ENCODE peak calls at places on chromosomes 13 and 19, in four cellular contexts. R is neuronal stem cell, C is mesendoderm, H is IMR-90. P is an unnamed sample.

GRCh38 chr19:46821512-46822359 is 28.9 kb downstream of the AP2S1 start:
- DNase-seq in R (no peak), C (no peak), H (no peak), P (peak; percentile 41)

GRCh38 chr13:26707122-26708006 is 53.2 kb downstream of the GPR12 start:
- DNase-seq in R (peak; percentile 48), C (peak; percentile 82), H (peak; percentile 58), P (peak; percentile 78)

GRCh38 chr13:47628666-47629065 is 372.4 kb downstream of the SUCLA2 start:
- DNase-seq in R (no peak), C (no peak), H (peak; percentile 21), P (no peak)

GRCh38 chr19:44260695-44261446 is 1.2 kb downstream of the ZNF233 start:
- DNase-seq in R (no peak), C (no peak), H (no peak), P (no peak)

GRCh38 chr13:46207828-46208227 is 3.9 kb upstream of the LRRC63 start:
- DNase-seq in R (no peak), C (no peak), H (no peak), P (no peak)

GRCh38 chr19:10086904-10087256 is 763 bp downstream of the SHFL start:
- DNase-seq in R (no peak), C (no peak), H (no peak), P (no peak)

GRCh38 chr13:45341034-45341798 is at the start of gene TPT1:
- DNase-seq in R (peak; percentile 98), C (peak; percentile 99), H (peak; percentile 98), P (peak; percentile 99)

GRCh38 chr13:51761638-51762350 is 42.2 kb downstream of the DHRS12 start:
- DNase-seq in R (no peak), C (no peak), H (peak; percentile 59), P (no peak)

GRCh38 chr13:59459972-59460371 is 703.8 kb downstream of the DIAPH3 start:
- DNase-seq in R (no peak), C (peak; percentile 39), H (peak; percentile 41), P (no peak)

GRCh38 chr13:50129923-50130685 is 114.9 kb downstream of the KCNRG start:
- DNase-seq in R (peak; percentile 57), C (peak; percentile 57), H (no peak), P (peak; percentile 64)

GRCh38 chr13:106755542-106755941 is 187.6 kb upstream of the ARGLU1 start:
- DNase-seq in R (no peak), C (no peak), H (no peak), P (no peak)

GRCh38 chr19:46115396-46116109 is 8.9 kb downstream of the IGFL3 start:
- DNase-seq in R (no peak), C (no peak), H (peak; percentile 81), P (no peak)

GRCh38 chr19:54137913-54138776 is 583 bp downstream of the CNOT3 start:
- DNase-seq in R (no peak), C (peak; percentile 27), H (no peak), P (no peak)

GRCh38 chr19:42158926-42159325 is 26.7 kb upstream of the POU2F2 start:
- DNase-seq in R (no peak), C (no peak), H (no peak), P (no peak)

GRCh38 chr13:26202365-26202972 is 19.6 kb downstream of the RNF6 start:
- DNase-seq in R (no peak), C (no peak), H (peak; percentile 64), P (no peak)

GRCh38 chr19:17751103-17751911 is at the start of gene FCHO1:
- DNase-seq in R (no peak), C (no peak), H (no peak), P (no peak)

GRCh38 chr19:372306-372890 is 27.8 kb upstream of the MIER2 start:
- DNase-seq in R (no peak), C (no peak), H (peak; percentile 70), P (no peak)

GRCh38 chr19:33208904-33209843 is 15.0 kb downstream of the LRP3 start:
- DNase-seq in R (no peak), C (no peak), H (no peak), P (no peak)

GRCh38 chr19:33208371-33208770 is 14.2 kb downstream of the LRP3 start:
- DNase-seq in R (no peak), C (no peak), H (no peak), P (no peak)

GRCh38 chr19:33210266-33210940 is 15.2 kb downstream of the SLC7A10 start:
- DNase-seq in R (no peak), C (no peak), H (no peak), P (no peak)

GRCh38 chr19:33207903-33208302 is 13.8 kb downstream of the LRP3 start:
- DNase-seq in R (no peak), C (no peak), H (no peak), P (no peak)

GRCh38 chr19:33209844-33210230 is 15.7 kb downstream of the LRP3 start:
- DNase-seq in R (no peak), C (no peak), H (no peak), P (no peak)
- H3K23ac ChIP-seq in R (no peak overlapping the region), C (no peak overlapping the region), H (no peak overlapping the region), P (no peak overlapping the region)

GRCh38 chr19:5095568-5095850 is 126.6 kb downstream of the KDM4B start:
- DNase-seq in R (no peak), C (no peak), H (no peak), P (no peak)
- H3K9ac ChIP-seq in R (peak overlapping the region; percentile 31), C (no peak overlapping the region), H (no peak overlapping the region), P (no peak overlapping the region)

GRCh38 chr13:94210826-94211225 is 268.7 kb downstream of the DCT start:
- DNase-seq in R (no peak), C (no peak), H (no peak), P (no peak)
- H3K4ac ChIP-seq in R (no peak overlapping the region), C (no peak overlapping the region), H (no peak overlapping the region), P (no peak overlapping the region)

GRCh38 chr19:2051771-2052704 is 994 bp upstream of the MKNK2 start:
- DNase-seq in R (no peak), C (no peak), H (no peak), P (peak; percentile 30)
- H3K23ac ChIP-seq in R (peak overlapping the region; percentile 100), C (no peak overlapping the region), H (peak overlapping the region; percentile 15), P (no peak overlapping the region)

GRCh38 chr19:3036119-3036794 is 7.2 kb upstream of the TLE2 start:
- DNase-seq in R (peak; percentile 95), C (peak; percentile 96), H (peak; percentile 85), P (peak; percentile 95)
- H3K9ac ChIP-seq in R (no peak overlapping the region), C (peak overlapping the region; percentile 74), H (peak overlapping the region; percentile 30), P (no peak overlapping the region)

DNA sequence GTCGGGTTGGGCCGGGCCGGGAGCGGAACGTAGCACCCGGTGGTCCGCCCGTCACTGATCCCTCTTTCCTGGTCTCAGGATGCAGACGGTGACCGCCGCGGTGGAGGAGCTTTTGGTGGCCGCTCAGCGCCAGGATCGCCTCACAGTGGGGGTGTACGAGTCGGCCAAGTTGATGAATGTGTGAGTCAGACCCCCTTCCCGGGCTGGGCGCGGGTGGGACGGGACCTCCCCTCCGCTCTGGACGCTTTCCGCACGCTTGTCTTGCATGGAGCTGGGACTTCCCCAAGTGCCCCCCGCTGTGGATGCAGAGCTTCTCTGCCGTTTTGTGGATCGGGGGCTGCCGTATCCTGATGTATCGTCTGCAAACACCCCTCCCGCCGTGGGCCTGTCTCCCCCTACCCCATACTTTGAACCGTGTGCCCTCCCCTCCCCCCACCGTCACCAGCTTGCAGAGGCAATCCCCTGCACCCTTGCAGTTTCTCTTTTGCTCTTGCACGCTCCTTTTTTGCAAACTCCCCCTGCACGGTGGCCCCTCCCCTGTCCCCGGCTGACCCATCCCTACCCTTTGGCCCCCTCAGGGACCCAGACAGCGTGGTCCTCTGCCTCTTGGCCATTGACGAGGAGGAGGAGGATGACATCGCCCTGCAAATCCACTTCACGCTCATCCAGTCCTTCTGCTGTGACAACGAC is 669 bp downstream of the GADD45B start:
- DNase-seq in R (no peak), C (peak; percentile 79), H (peak; percentile 74), P (no peak)
- H3K4ac ChIP-seq in R (no peak overlapping the region), C (peak overlapping the region; percentile 66), H (peak overlapping the region; percentile 83), P (no peak overlapping the region)

GRCh38 chr13:20901668-20902437 is 693 bp downstream of the XPO4 start:
- DNase-seq in R (no peak), C (peak; percentile 77), H (peak; percentile 13), P (peak; percentile 41)

GRCh38 chr13:20904908-20905307 is 2.4 kb upstream of the XPO4 start:
- DNase-seq in R (no peak), C (no peak), H (no peak), P (no peak)

GRCh38 chr13:20908714-20909497 is 6.4 kb upstream of the XPO4 start:
- DNase-seq in R (no peak), C (no peak), H (no peak), P (no peak)

GRCh38 chr13:20902438-20903163 is at the start of gene XPO4:
- DNase-seq in R (peak; percentile 78), C (peak; percentile 89), H (peak; percentile 69), P (peak; percentile 75)

DNA sequence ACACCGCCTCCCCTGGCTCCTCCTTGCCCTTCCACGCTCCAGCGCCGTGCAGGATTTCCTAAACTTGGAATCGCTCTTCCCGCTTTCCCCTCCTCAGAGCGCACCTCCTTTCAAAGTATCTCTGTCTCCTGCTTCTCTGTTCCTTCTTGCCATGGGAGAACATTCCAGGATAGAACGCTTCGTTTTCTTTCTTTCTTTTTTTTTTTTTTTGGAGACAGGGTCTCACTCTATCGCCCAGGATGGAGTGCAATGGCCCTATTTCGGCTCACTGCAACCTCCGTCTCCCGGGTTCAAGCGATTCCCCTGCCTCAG is 574 bp upstream of the XPO4 start:
- DNase-seq in R (no peak), C (no peak), H (no peak), P (no peak)
- H3K23ac ChIP-seq in R (peak overlapping the region; percentile 91), C (peak overlapping the region; percentile 59), H (peak overlapping the region; percentile 57), P (no peak overlapping the region)

GRCh38 chr19:50387176-50387867 is 3.2 kb downstream of the POLD1 start:
- DNase-seq in R (no peak), C (no peak), H (peak; percentile 63), P (no peak)
- H3K9ac ChIP-seq in R (no peak overlapping the region), C (no peak overlapping the region), H (no peak overlapping the region), P (no peak overlapping the region)